ENCODE peak calls at places on chromosomes 12 and 14, in eight cellular contexts. C is HFF-Myc, Y is neural crest cell, D is AG04449, T is lower lobe of right lung, F is tibial artery, X is BJ, V is HFFc6. O is an unnamed sample.

GRCh38 chr14:69850086-69850735 is 29.0 kb upstream of the SMOC1 start:
- DNase-seq in C (no peak), Y (peak; percentile 59), D (no peak), T (no peak), F (no peak), X (no peak), V (no peak), O (no peak)

GRCh38 chr14:61076531-61076930 is 95.5 kb downstream of the SLC38A6 start:
- DNase-seq in C (no peak), Y (no peak), D (no peak), T (no peak), F (no peak), X (no peak), V (no peak), O (no peak)

GRCh38 chr14:22291406-22291805 is 297.6 kb downstream of the DAD1 start:
- DNase-seq in C (no peak), Y (no peak), D (no peak), T (no peak), F (no peak), X (no peak), V (peak; percentile 23), O (no peak)

GRCh38 chr14:42014301-42014700 is 407.6 kb downstream of the LRFN5 start:
- DNase-seq in C (no peak), Y (no peak), D (no peak), T (no peak), F (no peak), X (no peak), V (no peak), O (no peak)

GRCh38 chr14:75566321-75566720 is 12.1 kb upstream of the FLVCR2 start:
- DNase-seq in C (no peak), Y (no peak), D (no peak), T (no peak), F (no peak), X (no peak), V (peak; percentile 36), O (no peak)

GRCh38 chr14:86462193-86462592 is 932.2 kb downstream of the FLRT2 start:
- DNase-seq in C (peak; percentile 9), Y (no peak), D (no peak), T (no peak), F (no peak), X (no peak), V (peak; percentile 32), O (peak; percentile 11)

GRCh38 chr14:87097021-87097420 is 896.0 kb downstream of the GALC start:
- DNase-seq in C (peak; percentile 21), Y (no peak), D (no peak), T (no peak), F (no peak), X (no peak), V (no peak), O (no peak)

GRCh38 chr14:49546766-49547165 is 39.4 kb downstream of the RPS29 start:
- DNase-seq in C (no peak), Y (no peak), D (no peak), T (no peak), F (no peak), X (no peak), V (no peak), O (no peak)

GRCh38 chr14:71267691-71268090 is 360.4 kb downstream of the PCNX1 start:
- DNase-seq in C (no peak), Y (no peak), D (no peak), T (no peak), F (no peak), X (no peak), V (no peak), O (no peak)

GRCh38 chr12:40970320-40970907 is 217.7 kb upstream of the PDZRN4 start:
- DNase-seq in C (no peak), Y (no peak), D (no peak), T (no peak), F (no peak), X (no peak), V (no peak), O (no peak)

GRCh38 chr14:38243696-38244250 is 12.1 kb downstream of the CLEC14A start:
- DNase-seq in C (no peak), Y (no peak), D (no peak), T (no peak), F (no peak), X (no peak), V (no peak), O (no peak)

GRCh38 chr14:38250316-38250715 is 5.6 kb downstream of the CLEC14A start:
- DNase-seq in C (no peak), Y (no peak), D (no peak), T (no peak), F (no peak), X (no peak), V (no peak), O (no peak)

GRCh38 chr14:38252066-38252710 is 3.7 kb downstream of the CLEC14A start:
- DNase-seq in C (no peak), Y (no peak), D (no peak), T (no peak), F (no peak), X (no peak), V (no peak), O (no peak)

GRCh38 chr14:38248629-38249028 is 7.3 kb downstream of the CLEC14A start:
- DNase-seq in C (no peak), Y (no peak), D (no peak), T (no peak), F (no peak), X (no peak), V (no peak), O (no peak)
- TF ChIP-seq CTCF in C (peak; percentile 39), Y (peak; percentile 32), D (no peak), T (peak; percentile 7), F (no peak), X (peak; percentile 22), V (peak; percentile 41), O (no peak)

DNA sequence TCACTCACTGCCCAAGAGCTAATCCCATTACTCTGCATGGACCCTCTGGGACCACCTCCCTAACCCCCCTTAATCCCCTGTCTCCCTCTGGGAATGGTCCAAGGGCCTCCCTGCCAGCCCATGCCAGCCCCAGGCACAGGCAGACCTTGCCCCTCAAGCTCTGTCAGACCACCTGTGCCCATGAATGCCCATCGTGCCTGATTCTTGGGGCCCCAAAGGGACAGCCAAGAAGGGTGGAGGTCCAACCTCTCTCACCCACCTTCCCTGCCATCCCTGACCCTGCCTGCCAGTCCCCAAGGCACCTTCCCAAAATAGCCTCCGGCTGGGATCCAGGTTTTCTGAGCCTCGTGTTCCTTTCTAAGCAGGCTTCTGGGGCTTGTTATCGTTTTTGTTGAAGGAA is 20.8 kb upstream of the VSX2 start:
- DNase-seq in C (no peak), Y (no peak), D (no peak), T (no peak), F (no peak), X (no peak), V (no peak), O (no peak)
- TF ChIP-seq CTCF in C (no peak), Y (no peak), D (no peak), T (no peak), F (no peak), X (no peak), V (no peak), O (no peak)

GRCh38 chr14:91062600-91062999 is 2.2 kb upstream of the RPS6KA5 start:
- DNase-seq in C (no peak), Y (no peak), D (no peak), T (no peak), F (no peak), X (no peak), V (no peak), O (no peak)

GRCh38 chr14:91059576-91060471 is 617 bp downstream of the RPS6KA5 start:
- DNase-seq in C (no peak), Y (peak; percentile 21), D (no peak), T (peak; percentile 70), F (peak; percentile 68), X (no peak), V (peak; percentile 9), O (peak; percentile 72)

GRCh38 chr14:91063119-91063518 is 2.7 kb upstream of the RPS6KA5 start:
- DNase-seq in C (no peak), Y (no peak), D (no peak), T (no peak), F (no peak), X (no peak), V (no peak), O (no peak)

GRCh38 chr14:91061309-91061887 is 957 bp upstream of the RPS6KA5 start:
- DNase-seq in C (no peak), Y (no peak), D (no peak), T (no peak), F (no peak), X (no peak), V (no peak), O (no peak)

DNA sequence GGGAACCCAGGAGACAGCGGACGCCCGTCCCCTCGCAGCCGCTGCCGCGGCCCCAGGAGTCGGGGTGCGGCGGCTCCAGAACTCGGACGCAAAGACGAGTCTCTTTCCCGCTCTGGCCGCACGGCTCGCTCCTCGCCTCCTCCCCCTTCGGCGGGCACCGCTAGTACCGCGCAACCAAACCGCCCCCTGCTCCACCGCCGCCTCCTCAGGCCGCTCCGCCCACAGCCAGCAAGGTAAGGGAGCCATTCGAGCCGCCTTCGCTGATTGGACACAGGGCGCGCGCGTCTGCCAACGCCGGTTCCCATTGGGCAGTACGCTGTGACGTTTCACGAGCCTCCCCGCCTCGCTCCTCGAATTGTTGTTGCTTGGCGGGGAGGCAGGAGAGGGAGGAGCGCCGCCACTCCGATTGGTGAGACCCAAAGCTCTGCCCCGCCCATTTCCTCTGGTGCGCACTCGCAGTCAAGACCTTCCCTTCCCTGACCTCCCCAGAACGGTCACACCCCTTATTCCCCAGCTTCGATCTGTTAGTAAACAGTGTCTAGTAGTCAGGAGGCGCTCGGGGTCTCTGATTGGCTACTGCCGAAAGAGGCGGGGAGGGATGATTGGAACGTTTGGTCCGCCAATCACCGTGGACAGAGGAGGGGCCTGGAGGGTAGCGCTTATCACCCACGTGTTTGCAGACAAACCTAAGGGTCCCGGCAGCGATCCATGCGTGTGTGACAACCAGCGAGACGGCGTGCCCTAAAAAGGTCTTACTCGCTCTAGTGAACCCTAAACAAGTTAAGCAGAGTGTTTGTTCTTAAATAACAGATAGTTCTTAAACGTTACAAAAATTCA is at the start of gene RPS6KA5:
- DNase-seq in C (peak; percentile 100), Y (peak; percentile 96), D (peak; percentile 99), T (peak; percentile 100), F (peak; percentile 100), X (peak; percentile 99), V (peak; percentile 100), O (peak; percentile 99)
- TF ChIP-seq CTCF in C (no peak), Y (peak; percentile 12), D (no peak), T (peak; percentile 25), F (no peak), X (no peak), V (no peak), O (no peak)

DNA sequence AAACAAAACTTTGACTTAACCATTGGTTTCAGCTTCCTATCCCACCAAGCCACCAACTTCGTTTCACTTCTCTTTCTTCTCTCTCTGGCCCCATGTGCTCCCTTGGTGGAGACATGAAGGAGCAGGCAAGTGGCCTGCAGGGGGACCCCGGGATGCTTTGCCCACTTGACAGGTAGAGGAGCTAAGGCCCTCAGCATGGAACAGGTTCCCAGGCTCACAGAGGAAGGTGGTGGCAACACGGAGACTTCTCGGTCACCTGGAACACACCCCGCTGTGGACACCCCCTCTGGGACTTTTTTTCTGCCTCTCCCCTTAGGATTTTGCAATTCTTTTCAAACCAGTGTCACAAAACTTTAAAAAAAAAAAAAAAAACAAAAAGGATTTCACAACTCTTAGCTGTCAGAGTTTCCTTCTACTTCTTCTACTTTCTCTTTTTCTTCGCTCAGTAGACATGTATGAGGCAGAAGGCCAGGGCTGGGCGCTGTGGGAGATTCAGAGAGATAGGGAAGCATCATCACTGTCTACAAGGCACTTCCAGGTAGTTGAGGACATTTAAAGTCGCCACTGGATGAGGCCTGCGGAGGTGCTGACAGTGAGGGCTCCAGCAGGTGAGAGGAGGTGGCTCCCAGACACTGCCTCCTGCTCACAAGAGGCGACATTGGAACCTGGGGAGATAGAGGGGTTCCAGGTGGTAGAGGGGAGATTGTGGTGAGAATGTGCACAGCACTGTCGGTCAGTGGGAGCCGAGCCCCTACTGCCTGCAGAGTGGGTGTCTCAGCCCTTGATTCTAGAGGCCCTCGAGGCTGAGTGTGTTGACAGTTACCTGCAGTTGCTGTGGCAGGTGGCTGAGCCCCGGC is 119.6 kb downstream of the GCH1 start:
- DNase-seq in C (no peak), Y (no peak), D (no peak), T (peak; percentile 66), F (no peak), X (no peak), V (no peak), O (peak; percentile 12)
- TF ChIP-seq CTCF in C (peak; percentile 19), Y (peak; percentile 26), D (no peak), T (peak; percentile 22), F (no peak), X (peak; percentile 25), V (peak; percentile 31), O (no peak)